ENCODE peak calls at places on chromosomes 11 and 22, in five cellular contexts. One of them, this sample, is unnamed.

GRCh38 chr22:44981857-44982256 is 27.9 kb downstream of the PHF21B start:
- DNase-seq in CD8-positive, alpha-beta T cell: no peak
- DNase-seq in H1: no peak
- DNase-seq in small intestine: no peak
- DNase-seq in esophagus squamous epithelium: no peak
- DNase-seq in this sample: no peak

GRCh38 chr11:85769758-85770157 is 41.2 kb downstream of the SYTL2 start:
- DNase-seq in CD8-positive, alpha-beta T cell: no peak
- DNase-seq in H1: no peak
- DNase-seq in small intestine: no peak
- DNase-seq in esophagus squamous epithelium: no peak
- DNase-seq in this sample: no peak

GRCh38 chr22:41512421-41513194 is 31.7 kb downstream of the POLR3H start:
- DNase-seq in CD8-positive, alpha-beta T cell: no peak
- DNase-seq in H1: no peak
- DNase-seq in small intestine: no peak
- DNase-seq in esophagus squamous epithelium: no peak
- DNase-seq in this sample: no peak

GRCh38 chr11:130145328-130145812 is 14.2 kb upstream of the ST14 start:
- DNase-seq in CD8-positive, alpha-beta T cell: no peak
- DNase-seq in H1: no peak
- DNase-seq in small intestine: peak
- DNase-seq in esophagus squamous epithelium: no peak
- DNase-seq in this sample: no peak

GRCh38 chr11:46446343-46446751 is 54.8 kb upstream of the CHRM4 start:
- DNase-seq in CD8-positive, alpha-beta T cell: no peak
- DNase-seq in H1: no peak
- DNase-seq in small intestine: no peak
- DNase-seq in esophagus squamous epithelium: no peak
- DNase-seq in this sample: no peak

GRCh38 chr11:76752321-76753175 is 30.6 kb upstream of the TSKU start:
- DNase-seq in CD8-positive, alpha-beta T cell: no peak
- DNase-seq in H1: no peak
- DNase-seq in small intestine: peak
- DNase-seq in esophagus squamous epithelium: no peak
- DNase-seq in this sample: no peak

GRCh38 chr11:10298342-10298741 is 4.3 kb upstream of the SBF2 start:
- DNase-seq in CD8-positive, alpha-beta T cell: no peak
- DNase-seq in H1: no peak
- DNase-seq in small intestine: peak
- DNase-seq in esophagus squamous epithelium: no peak
- DNase-seq in this sample: no peak

GRCh38 chr22:30266445-30267381 is at the start of gene OSM:
- DNase-seq in CD8-positive, alpha-beta T cell: peak
- DNase-seq in H1: no peak
- DNase-seq in small intestine: no peak
- DNase-seq in esophagus squamous epithelium: no peak
- DNase-seq in this sample: no peak

GRCh38 chr22:37529652-37530345 is 10.6 kb upstream of the CARD10 start:
- DNase-seq in CD8-positive, alpha-beta T cell: no peak
- DNase-seq in H1: no peak
- DNase-seq in small intestine: peak
- DNase-seq in esophagus squamous epithelium: no peak
- DNase-seq in this sample: no peak

GRCh38 chr11:44875056-44875455 is 75.6 kb downstream of the TP53I11 start:
- DNase-seq in CD8-positive, alpha-beta T cell: no peak
- DNase-seq in H1: no peak
- DNase-seq in small intestine: no peak
- DNase-seq in esophagus squamous epithelium: no peak
- DNase-seq in this sample: no peak

GRCh38 chr11:47130541-47130940 is 46.1 kb downstream of the ARFGAP2 start:
- DNase-seq in CD8-positive, alpha-beta T cell: no peak
- DNase-seq in H1: no peak
- DNase-seq in small intestine: no peak
- DNase-seq in esophagus squamous epithelium: no peak
- DNase-seq in this sample: no peak

GRCh38 chr22:32695451-32695891 is 106.0 kb upstream of the TIMP3 start:
- DNase-seq in CD8-positive, alpha-beta T cell: no peak
- DNase-seq in H1: no peak
- DNase-seq in small intestine: peak
- DNase-seq in esophagus squamous epithelium: no peak
- DNase-seq in this sample: no peak

GRCh38 chr11:12280838-12281565 is 96.4 kb upstream of the PARVA start:
- DNase-seq in CD8-positive, alpha-beta T cell: no peak
- DNase-seq in H1: no peak
- DNase-seq in small intestine: no peak
- DNase-seq in esophagus squamous epithelium: no peak
- DNase-seq in this sample: no peak

GRCh38 chr11:132639986-132640385 is 892.3 kb downstream of the OPCML start:
- DNase-seq in CD8-positive, alpha-beta T cell: no peak
- DNase-seq in H1: no peak
- DNase-seq in small intestine: no peak
- DNase-seq in esophagus squamous epithelium: no peak
- DNase-seq in this sample: no peak

GRCh38 chr11:46304605-46305004 is 27.1 kb downstream of the CREB3L1 start:
- DNase-seq in CD8-positive, alpha-beta T cell: no peak
- DNase-seq in H1: no peak
- DNase-seq in small intestine: no peak
- DNase-seq in esophagus squamous epithelium: no peak
- DNase-seq in this sample: no peak

GRCh38 chr11:118436639-118437045 is 350 bp downstream of the KMT2A start:
- DNase-seq in CD8-positive, alpha-beta T cell: peak
- DNase-seq in H1: no peak
- DNase-seq in small intestine: no peak
- DNase-seq in esophagus squamous epithelium: no peak
- DNase-seq in this sample: no peak

GRCh38 chr22:19844423-19845368 is 10.0 kb downstream of the GNB1L start:
- DNase-seq in CD8-positive, alpha-beta T cell: no peak
- DNase-seq in H1: no peak
- DNase-seq in small intestine: peak
- DNase-seq in esophagus squamous epithelium: no peak
- DNase-seq in this sample: peak

GRCh38 chr11:93908689-93909088 is 58.3 kb upstream of the VSTM5 start:
- DNase-seq in CD8-positive, alpha-beta T cell: no peak
- DNase-seq in H1: no peak
- DNase-seq in small intestine: no peak
- DNase-seq in esophagus squamous epithelium: no peak
- DNase-seq in this sample: no peak

GRCh38 chr11:90476442-90477007 is 253.7 kb upstream of the CHORDC1 start:
- DNase-seq in CD8-positive, alpha-beta T cell: no peak
- DNase-seq in H1: peak
- DNase-seq in small intestine: peak
- DNase-seq in esophagus squamous epithelium: no peak
- DNase-seq in this sample: no peak

DNA sequence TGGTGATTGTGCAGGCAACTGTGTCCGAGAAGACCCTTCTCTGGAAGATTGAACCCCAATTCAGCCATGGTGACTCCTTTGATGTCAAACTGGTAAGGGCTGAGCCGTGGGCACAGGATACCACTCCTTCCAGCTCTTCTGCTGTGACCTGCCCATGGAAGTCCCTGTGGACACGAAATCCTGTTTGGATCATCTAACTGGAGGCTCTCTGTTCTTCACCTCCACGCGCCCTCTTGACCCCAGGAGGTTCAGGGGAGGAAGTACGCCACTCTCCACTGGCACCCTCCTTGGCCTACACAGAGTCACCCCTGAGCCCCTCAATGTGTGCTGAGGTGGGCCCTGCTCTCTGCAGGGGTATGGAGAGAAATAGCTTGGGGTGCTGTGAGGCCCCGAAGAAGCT is 810 bp downstream of the ISX start:
- DNase-seq in CD8-positive, alpha-beta T cell: no peak
- DNase-seq in H1: no peak
- DNase-seq in small intestine: peak
- DNase-seq in esophagus squamous epithelium: no peak
- DNase-seq in this sample: no peak
- H3K27ac ChIP-seq in CD8-positive, alpha-beta T cell: no peak
- H3K27ac ChIP-seq in H1: no peak
- H3K27ac ChIP-seq in small intestine: peak
- H3K27ac ChIP-seq in esophagus squamous epithelium: no peak
- H3K27ac ChIP-seq in this sample: no peak

GRCh38 chr11:123187221-123187620 is 7.8 kb downstream of the CLMP start:
- DNase-seq in CD8-positive, alpha-beta T cell: no peak
- DNase-seq in H1: no peak
- DNase-seq in small intestine: no peak
- DNase-seq in esophagus squamous epithelium: no peak
- DNase-seq in this sample: no peak

GRCh38 chr11:123186291-123186690 is 8.8 kb downstream of the CLMP start:
- DNase-seq in CD8-positive, alpha-beta T cell: no peak
- DNase-seq in H1: no peak
- DNase-seq in small intestine: no peak
- DNase-seq in esophagus squamous epithelium: no peak
- DNase-seq in this sample: no peak

GRCh38 chr11:123187670-123188507 is 7.2 kb downstream of the CLMP start:
- DNase-seq in CD8-positive, alpha-beta T cell: no peak
- DNase-seq in H1: no peak
- DNase-seq in small intestine: no peak
- DNase-seq in esophagus squamous epithelium: no peak
- DNase-seq in this sample: no peak

GRCh38 chr11:123190504-123190903 is 4.5 kb downstream of the CLMP start:
- DNase-seq in CD8-positive, alpha-beta T cell: no peak
- DNase-seq in H1: no peak
- DNase-seq in small intestine: no peak
- DNase-seq in esophagus squamous epithelium: no peak
- DNase-seq in this sample: no peak

DNA sequence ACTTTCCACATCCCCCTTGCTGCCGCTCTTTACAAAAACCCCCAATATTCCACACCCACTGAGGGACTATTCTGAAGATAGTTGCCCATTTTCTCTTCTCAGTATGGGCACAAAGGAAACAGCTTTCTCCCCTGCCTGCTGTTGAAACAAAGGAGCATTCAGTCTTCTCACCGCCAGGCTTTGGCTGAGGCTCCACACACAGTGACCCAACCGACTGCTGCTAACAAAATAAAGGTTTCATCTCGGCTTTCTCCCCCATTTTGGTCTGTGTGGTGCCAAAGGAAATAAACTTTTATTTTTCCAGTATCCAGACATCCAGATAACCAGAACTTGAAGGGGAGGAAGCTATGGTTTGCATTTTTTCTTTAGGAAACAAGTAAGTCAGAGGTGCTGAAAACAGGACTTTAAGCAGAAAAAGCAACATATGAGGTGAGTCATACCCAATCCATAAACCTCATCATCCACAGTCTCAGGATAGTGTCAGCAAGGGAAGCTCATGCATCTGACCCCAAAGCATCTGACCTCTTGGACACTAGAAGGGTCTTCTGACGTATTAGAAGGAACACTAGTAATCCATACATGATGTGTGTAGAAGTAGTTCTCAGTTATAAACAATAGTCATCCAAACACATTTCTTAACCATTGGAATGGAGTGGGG is 6.4 kb downstream of the CLMP start:
- DNase-seq in CD8-positive, alpha-beta T cell: no peak
- DNase-seq in H1: no peak
- DNase-seq in small intestine: no peak
- DNase-seq in esophagus squamous epithelium: no peak
- DNase-seq in this sample: no peak
- H3K4me3 ChIP-seq in CD8-positive, alpha-beta T cell: no peak
- H3K4me3 ChIP-seq in H1: no peak
- H3K4me3 ChIP-seq in small intestine: no peak
- H3K4me3 ChIP-seq in esophagus squamous epithelium: no peak
- H3K4me3 ChIP-seq in this sample: peak

GRCh38 chr22:46084943-46085830 is 65.1 kb upstream of the PPARA start:
- DNase-seq in CD8-positive, alpha-beta T cell: no peak
- DNase-seq in H1: no peak
- DNase-seq in small intestine: no peak
- DNase-seq in esophagus squamous epithelium: no peak
- DNase-seq in this sample: peak

GRCh38 chr22:46081831-46082210 is 68.5 kb upstream of the PPARA start:
- DNase-seq in CD8-positive, alpha-beta T cell: no peak
- DNase-seq in H1: no peak
- DNase-seq in small intestine: no peak
- DNase-seq in esophagus squamous epithelium: no peak
- DNase-seq in this sample: peak

GRCh38 chr22:46082633-46083032 is 67.7 kb upstream of the PPARA start:
- DNase-seq in CD8-positive, alpha-beta T cell: no peak
- DNase-seq in H1: no peak
- DNase-seq in small intestine: no peak
- DNase-seq in esophagus squamous epithelium: no peak
- DNase-seq in this sample: peak

GRCh38 chr22:46084376-46084775 is 66.0 kb upstream of the PPARA start:
- DNase-seq in CD8-positive, alpha-beta T cell: no peak
- DNase-seq in H1: no peak
- DNase-seq in small intestine: no peak
- DNase-seq in esophagus squamous epithelium: no peak
- DNase-seq in this sample: peak

DNA sequence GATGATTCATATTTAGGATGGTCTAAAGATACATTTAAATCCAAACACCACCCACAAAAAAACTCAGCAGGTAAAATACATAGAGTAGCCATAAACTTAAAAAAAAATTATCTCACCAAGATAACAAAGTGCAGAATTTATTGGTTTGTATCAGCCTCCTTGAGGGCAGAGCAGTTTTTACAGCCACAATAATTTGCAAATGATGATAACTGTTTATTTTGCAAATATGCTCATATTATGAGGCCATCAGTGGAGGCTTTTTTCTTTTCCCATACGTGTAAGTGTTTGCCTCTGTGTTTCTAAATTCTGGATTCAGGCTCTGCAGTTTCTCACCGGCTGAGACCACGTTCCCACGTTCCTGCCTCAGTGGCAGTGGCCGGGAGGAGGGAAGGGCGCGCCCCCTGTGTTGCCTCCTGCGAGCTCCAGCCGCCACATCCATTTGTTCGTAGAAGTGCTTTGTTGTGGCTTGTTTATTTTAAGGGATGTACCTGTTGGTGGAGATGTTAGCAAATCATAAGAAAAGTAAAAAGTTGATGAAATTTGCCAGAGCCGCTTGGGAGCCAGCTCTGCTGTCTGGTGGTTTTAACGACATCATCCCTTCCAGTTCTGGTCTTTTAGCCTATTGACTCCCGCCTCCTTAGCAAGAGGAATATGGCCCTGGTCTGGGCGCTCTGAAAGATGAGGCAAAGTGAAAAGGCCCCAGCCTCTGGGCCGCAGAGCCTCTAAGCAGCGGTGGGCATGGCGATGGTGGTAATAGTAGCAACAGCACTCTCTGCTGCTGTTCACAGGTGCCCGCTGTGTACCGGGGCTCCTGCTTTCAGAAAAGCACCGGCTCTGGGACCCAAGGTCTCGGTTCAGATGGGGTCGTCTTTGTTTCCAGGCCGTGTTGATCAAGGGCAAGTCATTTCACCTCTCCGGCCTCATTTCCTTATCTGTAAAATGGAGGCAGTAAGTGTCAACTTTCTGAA is 66.7 kb upstream of the PPARA start:
- DNase-seq in CD8-positive, alpha-beta T cell: no peak
- DNase-seq in H1: no peak
- DNase-seq in small intestine: peak
- DNase-seq in esophagus squamous epithelium: no peak
- DNase-seq in this sample: peak
- H3K27ac ChIP-seq in CD8-positive, alpha-beta T cell: no peak
- H3K27ac ChIP-seq in H1: no peak
- H3K27ac ChIP-seq in small intestine: peak
- H3K27ac ChIP-seq in esophagus squamous epithelium: peak
- H3K27ac ChIP-seq in this sample: peak

DNA sequence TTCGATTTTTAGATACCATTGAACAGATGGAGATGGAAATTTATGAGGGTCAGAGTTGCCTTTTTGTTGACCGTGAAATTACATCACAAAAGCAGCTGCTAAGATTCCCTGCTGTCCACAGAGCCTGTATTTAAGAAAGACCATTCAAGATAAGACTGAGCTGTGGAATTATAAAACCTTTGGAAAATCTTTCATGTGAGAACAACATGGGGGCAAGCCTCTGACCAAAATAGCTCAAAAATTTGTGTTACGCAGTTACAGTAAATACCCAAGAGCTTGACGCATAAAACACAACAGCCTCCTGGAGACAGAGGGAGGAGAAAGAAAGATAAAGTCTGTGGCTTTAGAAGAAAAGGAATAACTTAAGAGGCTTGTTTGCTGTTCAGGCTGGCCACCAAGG is 172.4 kb downstream of the AASDHPPT start:
- DNase-seq in CD8-positive, alpha-beta T cell: no peak
- DNase-seq in H1: no peak
- DNase-seq in small intestine: no peak
- DNase-seq in esophagus squamous epithelium: no peak
- DNase-seq in this sample: no peak
- H3K4me3 ChIP-seq in CD8-positive, alpha-beta T cell: no peak
- H3K4me3 ChIP-seq in H1: no peak
- H3K4me3 ChIP-seq in small intestine: no peak
- H3K4me3 ChIP-seq in esophagus squamous epithelium: no peak
- H3K4me3 ChIP-seq in this sample: no peak

This sample was measured in dorsolateral prefrontal cortex.